ENCODE peak calls at places on chromosomes 16 and 17, in eight cellular contexts. M is H9, Q is OCI-LY7, K is cardiac muscle cell, L is ovary, G is pancreas, H is tibial nerve, U is adipocyte. A is an unnamed sample. For H3K4me1, the result is how much of the 10 kb centered on the place peaks cover.

GRCh38 chr16:55000595-55000994 is 69.9 kb downstream of the IRX5 start:
- DNase-seq in M (no peak), Q (no peak), K (peak), L (no peak), G (no peak), H (no peak), U (peak), A (no peak)

GRCh38 chr17:51907041-51907440 is 251.5 kb downstream of the CA10 start:
- DNase-seq in M (no peak), Q (no peak), K (no peak), L (no peak), G (no peak), H (no peak), U (no peak), A (no peak)

GRCh38 chr17:66560691-66561090 is 258.3 kb downstream of the PRKCA start:
- DNase-seq in M (no peak), Q (no peak), K (no peak), L (no peak), G (no peak), H (no peak), U (no peak), A (no peak)

GRCh38 chr16:79229371-79229770 is 371.2 kb downstream of the MAF start:
- DNase-seq in M (no peak), Q (no peak), K (no peak), L (no peak), G (no peak), H (no peak), U (no peak), A (no peak)

GRCh38 chr16:16086653-16087446 is 136.4 kb downstream of the ABCC6 start:
- DNase-seq in M (no peak), Q (no peak), K (no peak), L (no peak), G (no peak), H (no peak), U (no peak), A (no peak)

GRCh38 chr17:38800237-38800760 is 943 bp upstream of the PIP4K2B start:
- DNase-seq in M (no peak), Q (no peak), K (no peak), L (no peak), G (no peak), H (no peak), U (peak), A (no peak)

GRCh38 chr17:59547131-59547915 is 18.1 kb upstream of the DHX40 start:
- DNase-seq in M (no peak), Q (no peak), K (peak), L (no peak), G (no peak), H (no peak), U (no peak), A (no peak)

GRCh38 chr17:34398990-34399389 is 36.0 kb upstream of the CCL1 start:
- DNase-seq in M (no peak), Q (peak), K (no peak), L (no peak), G (no peak), H (no peak), U (no peak), A (no peak)

GRCh38 chr17:66682293-66682692 is 152.6 kb upstream of the CACNG5 start:
- DNase-seq in M (no peak), Q (no peak), K (no peak), L (no peak), G (no peak), H (no peak), U (no peak), A (no peak)

GRCh38 chr17:44118427-44119050 is 4.9 kb downstream of the HDAC5 start:
- DNase-seq in M (no peak), Q (no peak), K (no peak), L (no peak), G (no peak), H (no peak), U (no peak), A (no peak)

GRCh38 chr16:30053376-30054015 is 12.1 kb upstream of the ALDOA start:
- DNase-seq in M (no peak), Q (no peak), K (peak), L (no peak), G (no peak), H (no peak), U (peak), A (no peak)

GRCh38 chr16:25048146-25048618 is 33.0 kb upstream of the ARHGAP17 start:
- DNase-seq in M (no peak), Q (no peak), K (no peak), L (no peak), G (no peak), H (no peak), U (no peak), A (no peak)

GRCh38 chr16:25051446-25052160 is 36.4 kb upstream of the ARHGAP17 start:
- DNase-seq in M (no peak), Q (no peak), K (peak), L (no peak), G (no peak), H (no peak), U (peak), A (no peak)

GRCh38 chr16:25041437-25041836 is 26.3 kb upstream of the ARHGAP17 start:
- DNase-seq in M (no peak), Q (no peak), K (no peak), L (no peak), G (no peak), H (no peak), U (no peak), A (no peak)

GRCh38 chr16:25040543-25040942 is 25.4 kb upstream of the ARHGAP17 start:
- DNase-seq in M (no peak), Q (peak), K (no peak), L (no peak), G (no peak), H (no peak), U (no peak), A (no peak)

GRCh38 chr16:25045696-25046381 is 30.7 kb upstream of the ARHGAP17 start:
- DNase-seq in M (no peak), Q (no peak), K (peak), L (no peak), G (no peak), H (no peak), U (no peak), A (no peak)
- H3K4me1 ChIP-seq in M (under half), Q (half or more), K (under half), L (under half), G (under half), H (under half), U (under half), A (under half)

DNA sequence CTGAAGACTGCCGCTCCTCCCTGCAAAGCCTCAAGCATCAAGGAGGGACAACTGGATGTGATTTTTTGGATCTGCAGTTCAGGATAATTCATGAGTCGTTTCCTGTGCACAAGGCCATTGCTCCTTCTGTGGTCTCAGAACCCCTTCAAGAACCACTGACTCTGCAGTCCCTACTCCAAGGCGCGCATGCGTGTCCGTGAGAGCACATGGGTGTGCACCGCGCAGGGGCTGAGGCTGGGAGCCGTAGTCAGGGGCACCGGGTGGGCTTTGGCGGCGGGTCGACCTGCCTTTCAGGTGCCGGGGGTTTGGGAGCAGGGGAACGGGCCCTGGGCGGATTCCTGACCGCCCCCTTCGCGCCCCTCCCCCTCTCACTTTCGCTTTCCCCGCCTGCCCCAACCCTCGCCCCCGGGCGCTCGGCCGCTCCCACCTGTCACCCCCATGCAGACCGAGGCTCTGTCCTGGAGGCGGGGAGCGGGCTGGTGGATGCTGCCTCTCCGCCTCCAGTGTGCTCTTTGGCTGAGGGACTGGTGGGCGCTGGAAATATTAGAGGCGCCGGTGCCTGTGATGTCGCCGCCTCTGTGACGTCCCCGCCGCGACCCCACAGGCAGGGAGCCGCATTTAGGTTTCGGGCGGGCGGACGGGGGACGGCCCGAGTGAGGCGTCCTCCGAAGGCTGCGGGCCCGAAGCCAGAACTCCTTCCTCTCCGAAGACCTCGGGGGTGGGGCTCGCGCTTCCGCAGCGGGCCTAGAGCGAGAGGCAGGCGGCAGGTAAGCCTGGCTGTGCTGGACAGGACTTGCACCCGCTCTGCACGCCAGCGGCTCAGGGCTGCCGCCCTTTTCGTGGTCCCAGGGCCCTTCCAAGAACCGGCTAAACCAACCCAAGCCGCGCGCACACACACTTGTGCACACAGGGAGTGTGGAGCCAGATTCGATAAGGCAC is at the start of gene SPATA32:
- DNase-seq in M (peak), Q (peak), K (peak), L (peak), G (peak), H (no peak), U (no peak), A (peak)
- H3K4me1 ChIP-seq in M (under half), Q (under half), K (under half), L (under half), G (under half), H (under half), U (under half), A (under half)

GRCh38 chr17:27570578-27570914 is 60.4 kb upstream of the LGALS9 start:
- DNase-seq in M (no peak), Q (no peak), K (no peak), L (no peak), G (no peak), H (no peak), U (no peak), A (no peak)
- H3K4me1 ChIP-seq in M (under half), Q (under half), K (half or more), L (under half), G (under half), H (under half), U (under half), A (under half)

GRCh38 chr17:82890926-82891678 is 51.3 kb upstream of the ZNF750 start:
- DNase-seq in M (no peak), Q (no peak), K (no peak), L (no peak), G (no peak), H (no peak), U (no peak), A (no peak)

GRCh38 chr17:82888583-82889495 is 49.0 kb upstream of the ZNF750 start:
- DNase-seq in M (no peak), Q (no peak), K (no peak), L (no peak), G (peak), H (no peak), U (no peak), A (no peak)

GRCh38 chr17:82891911-82892310 is 52.1 kb upstream of the ZNF750 start:
- DNase-seq in M (no peak), Q (no peak), K (no peak), L (no peak), G (peak), H (no peak), U (no peak), A (no peak)

GRCh38 chr17:82889496-82890338 is 49.9 kb upstream of the ZNF750 start:
- DNase-seq in M (no peak), Q (no peak), K (no peak), L (no peak), G (no peak), H (no peak), U (no peak), A (no peak)

GRCh38 chr17:82890339-82890730 is 50.5 kb upstream of the ZNF750 start:
- DNase-seq in M (no peak), Q (no peak), K (no peak), L (no peak), G (no peak), H (no peak), U (no peak), A (no peak)
- H3K4me1 ChIP-seq in M (under half), Q (under half), K (under half), L (under half), G (under half), H (under half), U (under half), A (under half)